ENCODE peak calls at places on chromosomes 5 and 9, in four cellular contexts. B, T, S and Y are unnamed samples.

GRCh38 chr9:555493-555892 is 286.0 kb upstream of the DMRT1 start:
- DNase-seq in T (no peak), S (no peak), B (no peak), Y (no peak)

GRCh38 chr9:77707696-77708095 is 59.6 kb upstream of the GNA14 start:
- DNase-seq in S (peak; percentile 64), T (no peak), B (peak; percentile 99), Y (no peak)

GRCh38 chr5:123610209-123610608 is 98.2 kb downstream of the CSNK1G3 start:
- DNase-seq in S (no peak), B (peak; percentile 51), T (no peak), Y (no peak)

GRCh38 chr5:106094128-106094726 is 1576.5 kb downstream of the EFNA5 start:
- DNase-seq in S (peak; percentile 80), T (no peak), B (peak; percentile 69), Y (no peak)

GRCh38 chr5:179211076-179211475 is 134.2 kb downstream of the ADAMTS2 start:
- DNase-seq in B (peak; percentile 29), T (no peak), S (no peak), Y (no peak)

GRCh38 chr9:38141751-38142150 is 72.7 kb upstream of the SHB start:
- DNase-seq in S (no peak), T (no peak), B (peak; percentile 83), Y (no peak)

GRCh38 chr9:99029083-99029482 is 75.8 kb upstream of the TGFBR1 start:
- DNase-seq in T (no peak), S (no peak), B (no peak), Y (no peak)

GRCh38 chr5:138452720-138453119 is 12.6 kb upstream of the EGR1 start:
- DNase-seq in T (no peak), B (no peak), S (no peak), Y (no peak)

GRCh38 chr9:4152876-4153275 is 147.0 kb downstream of the GLIS3 start:
- DNase-seq in T (no peak), S (no peak), B (no peak), Y (no peak)

GRCh38 chr9:73223594-73223993 is 71.9 kb downstream of the ANXA1 start:
- DNase-seq in S (no peak), B (no peak), T (no peak), Y (no peak)

GRCh38 chr5:76083555-76084495 is 642 bp downstream of the SV2C start:
- DNase-seq in B (no peak), T (peak; percentile 29), S (peak; percentile 28), Y (no peak)

GRCh38 chr5:179192185-179192890 is 132.2 kb downstream of the ZNF354C start:
- DNase-seq in B (no peak), T (peak; percentile 68), S (no peak), Y (no peak)

GRCh38 chr5:132344775-132345514 is 24.6 kb upstream of the SLC22A5 start:
- DNase-seq in S (no peak), B (no peak), T (no peak), Y (no peak)

GRCh38 chr5:163366757-163367156 is 70.6 kb upstream of the CCNG1 start:
- DNase-seq in S (no peak), B (no peak), T (no peak), Y (peak; percentile 45)

GRCh38 chr5:109697339-109697738 is 7.6 kb downstream of the MAN2A1 start:
- DNase-seq in B (no peak), T (no peak), S (no peak), Y (no peak)

GRCh38 chr5:118017536-118017935 is 970.8 kb downstream of the DTWD2 start:
- DNase-seq in S (no peak), T (no peak), B (no peak), Y (no peak)

GRCh38 chr9:131851414-131851813 is 111.5 kb upstream of the RAPGEF1 start:
- DNase-seq in B (no peak), T (no peak), S (no peak), Y (peak; percentile 45)

GRCh38 chr9:83505282-83505681 is 32.9 kb downstream of the FRMD3 start:
- DNase-seq in B (no peak), S (no peak), T (peak; percentile 88), Y (no peak)

GRCh38 chr9:124341455-124342170 is 73.6 kb downstream of the PSMB7 start:
- DNase-seq in S (no peak), T (no peak), B (no peak), Y (no peak)

GRCh38 chr9:89361816-89362646 is 43.7 kb downstream of the SECISBP2 start:
- DNase-seq in B (no peak), S (no peak), T (no peak), Y (no peak)

GRCh38 chr9:126411225-126411947 is 84.8 kb downstream of the MVB12B start:
- DNase-seq in B (no peak), T (no peak), S (no peak), Y (no peak)

GRCh38 chr5:1003296-1003937 is 5.2 kb upstream of the NKD2 start:
- DNase-seq in S (peak; percentile 54), T (peak; percentile 8), B (no peak), Y (no peak)

GRCh38 chr9:134025606-134026541 is 593 bp downstream of the BRD3OS start:
- DNase-seq in B (peak; percentile 41), S (peak; percentile 20), T (peak; percentile 52), Y (peak; percentile 20)

GRCh38 chr9:129109504-129109903 is 1.1 kb downstream of the CRAT start:
- DNase-seq in T (peak; percentile 53), B (no peak), S (no peak), Y (no peak)

GRCh38 chr9:134585746-134586706 is 55.6 kb upstream of the COL5A1 start:
- DNase-seq in S (no peak), B (peak; percentile 75), T (peak; percentile 43), Y (no peak)

GRCh38 chr5:665541-665955 is 27.6 kb downstream of the TPPP start:
- DNase-seq in T (peak; percentile 64), B (no peak), S (no peak), Y (no peak)

GRCh38 chr9:122394265-122395242 is 23.7 kb downstream of the PTGS1 start:
- DNase-seq in T (no peak), S (no peak), B (peak; percentile 95), Y (no peak)